ENCODE peak calls at places on chromosomes 1 and 21, in seven cellular contexts. T, J, Y, S, B, O and X are unnamed samples. For H3K4me1, the result is how much of the 10 kb centered on the place peaks cover.

GRCh38 chr1:89310505-89310904 is 37.8 kb upstream of the GBP5 start:
- DNase-seq in T (no peak), J (no peak), Y (no peak), S (peak), B (peak), O (no peak), X (no peak)

GRCh38 chr1:10692401-10693021 is 103.9 kb downstream of the CASZ1 start:
- DNase-seq in T (no peak), J (peak), Y (peak), S (no peak), B (peak), O (peak), X (no peak)

GRCh38 chr1:111032295-111032897 is 68.7 kb upstream of the LRIF1 start:
- DNase-seq in T (no peak), J (peak), Y (no peak), S (no peak), B (peak), O (no peak), X (peak)

GRCh38 chr1:186595969-186596368 is 84.3 kb downstream of the PTGS2 start:
- DNase-seq in T (no peak), J (no peak), Y (no peak), S (no peak), B (no peak), O (no peak), X (no peak)

GRCh38 chr1:2237773-2238172 is 9.7 kb downstream of the SKI start:
- DNase-seq in T (peak), J (peak), Y (no peak), S (no peak), B (no peak), O (no peak), X (peak)

GRCh38 chr21:32560896-32561295 is 24.4 kb downstream of the TCP10L start:
- DNase-seq in T (no peak), J (no peak), Y (no peak), S (no peak), B (no peak), O (no peak), X (no peak)

GRCh38 chr21:14880922-14881321 is 183.9 kb downstream of the NRIP1 start:
- DNase-seq in T (no peak), J (no peak), Y (no peak), S (peak), B (no peak), O (no peak), X (no peak)

GRCh38 chr1:12552951-12553921 is 64.8 kb downstream of the DHRS3 start:
- DNase-seq in T (no peak), J (no peak), Y (no peak), S (no peak), B (no peak), O (no peak), X (peak)

GRCh38 chr1:24323281-24323680 is 4.1 kb downstream of the GRHL3 start:
- DNase-seq in T (no peak), J (no peak), Y (no peak), S (no peak), B (no peak), O (no peak), X (no peak)

GRCh38 chr1:24932284-24932683 is 2.2 kb upstream of the RUNX3 start:
- DNase-seq in T (peak), J (peak), Y (peak), S (no peak), B (peak), O (peak), X (peak)

GRCh38 chr1:85748120-85748519 is 39.9 kb upstream of the ZNHIT6 start:
- DNase-seq in T (no peak), J (no peak), Y (no peak), S (no peak), B (no peak), O (no peak), X (no peak)

GRCh38 chr1:42334240-42335049 is 590 bp downstream of the FOXJ3 start:
- DNase-seq in T (peak), J (peak), Y (peak), S (peak), B (no peak), O (peak), X (peak)

GRCh38 chr1:99531578-99532570 is 114.0 kb upstream of the PALMD start:
- DNase-seq in T (no peak), J (no peak), Y (no peak), S (no peak), B (no peak), O (no peak), X (no peak)

GRCh38 chr1:179953974-179954493 is 576 bp upstream of the CEP350 start:
- DNase-seq in T (no peak), J (peak), Y (peak), S (no peak), B (no peak), O (no peak), X (no peak)

GRCh38 chr1:34529935-34530859 is 224.7 kb upstream of the GJB5 start:
- DNase-seq in T (no peak), J (no peak), Y (no peak), S (peak), B (no peak), O (no peak), X (no peak)

GRCh38 chr1:115277276-115277675 is 60.8 kb downstream of the NGF start:
- DNase-seq in T (no peak), J (peak), Y (no peak), S (peak), B (no peak), O (no peak), X (no peak)

GRCh38 chr1:110319332-110320167 is 19.6 kb upstream of the RBM15 start:
- DNase-seq in T (no peak), J (no peak), Y (no peak), S (no peak), B (no peak), O (no peak), X (no peak)

GRCh38 chr1:53602376-53602775 is 136.6 kb downstream of the GLIS1 start:
- DNase-seq in T (no peak), J (no peak), Y (no peak), S (no peak), B (no peak), O (no peak), X (peak)

GRCh38 chr1:177650947-177651346 is 318.9 kb downstream of the SEC16B start:
- DNase-seq in T (no peak), J (no peak), Y (no peak), S (no peak), B (no peak), O (peak), X (no peak)

GRCh38 chr1:189350983-189351616 is 1126.6 kb downstream of the BRINP3 start:
- DNase-seq in T (no peak), J (no peak), Y (no peak), S (no peak), B (no peak), O (no peak), X (no peak)

GRCh38 chr1:119718969-119719368 is 7.2 kb downstream of the PHGDH start:
- DNase-seq in T (no peak), J (no peak), Y (no peak), S (no peak), B (no peak), O (no peak), X (peak)

DNA sequence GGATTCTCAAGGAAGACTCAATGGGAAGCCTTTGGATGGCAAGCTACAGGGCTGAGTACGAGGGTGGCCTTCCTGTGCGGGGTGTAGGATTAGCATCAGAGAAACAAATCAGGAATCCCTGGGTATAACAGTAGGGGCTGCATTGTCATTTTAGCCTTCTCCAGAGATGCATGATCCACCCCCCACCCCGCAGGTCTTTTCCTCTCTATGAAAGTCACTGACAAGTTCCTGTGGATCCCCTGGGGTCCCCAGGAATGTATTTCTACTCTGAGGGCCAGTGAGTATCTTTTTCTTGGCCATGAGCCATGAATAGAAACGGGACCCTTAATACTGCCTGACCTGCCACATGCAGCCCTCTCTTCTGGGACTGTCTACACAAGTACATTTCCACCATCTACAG is 473.0 kb upstream of the VAMP3 start:
- DNase-seq in T (no peak), J (no peak), Y (no peak), S (no peak), B (no peak), O (no peak), X (peak)
- H3K27ac ChIP-seq in T (no peak), J (peak), Y (no peak), S (peak), B (no peak), O (peak), X (no peak)

GRCh38 chr1:56355422-56355821 is 223.9 kb downstream of the PLPP3 start:
- DNase-seq in T (no peak), J (no peak), Y (no peak), S (peak), B (no peak), O (no peak), X (no peak)

GRCh38 chr1:56357931-56358783 is 221.2 kb downstream of the PLPP3 start:
- DNase-seq in T (no peak), J (no peak), Y (no peak), S (no peak), B (no peak), O (no peak), X (no peak)

GRCh38 chr1:56355918-56356317 is 223.4 kb downstream of the PLPP3 start:
- DNase-seq in T (no peak), J (no peak), Y (no peak), S (peak), B (no peak), O (no peak), X (no peak)

GRCh38 chr1:56359036-56359435 is 220.3 kb downstream of the PLPP3 start:
- DNase-seq in T (no peak), J (no peak), Y (no peak), S (no peak), B (no peak), O (no peak), X (no peak)

GRCh38 chr1:56356376-56356775 is 223.0 kb downstream of the PLPP3 start:
- DNase-seq in T (no peak), J (no peak), Y (no peak), S (no peak), B (no peak), O (no peak), X (no peak)
- H3K4me1 ChIP-seq in T (half or more), J (under half), Y (under half), S (under half), B (under half), O (under half), X (under half)

GRCh38 chr1:81717230-81717629 is 83.5 kb upstream of the ADGRL2 start:
- DNase-seq in T (no peak), J (peak), Y (no peak), S (no peak), B (no peak), O (no peak), X (no peak)
- H3K27ac ChIP-seq in T (no peak), J (no peak), Y (no peak), S (no peak), B (no peak), O (no peak), X (no peak)

DNA sequence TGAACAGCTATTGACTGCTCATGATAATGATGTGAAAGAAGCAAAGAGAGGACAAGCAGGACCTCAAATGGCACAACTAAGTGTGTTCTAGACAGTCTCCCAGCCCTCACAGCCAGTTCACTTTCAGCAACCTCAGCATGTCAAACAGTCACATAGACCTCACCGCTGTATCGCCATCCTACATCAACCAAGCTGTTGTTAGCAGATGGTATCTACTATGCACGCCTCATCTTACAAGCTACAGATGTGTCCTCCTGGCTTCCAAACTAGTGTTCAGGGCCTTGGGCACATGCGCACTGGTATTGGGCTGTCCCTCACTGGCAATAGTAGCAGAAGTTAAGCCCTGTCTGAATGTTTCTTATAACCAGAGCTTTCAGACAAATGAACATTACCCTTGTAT is 28.4 kb downstream of the EVI5 start:
- DNase-seq in T (no peak), J (no peak), Y (no peak), S (no peak), B (no peak), O (no peak), X (no peak)
- H3K4me1 ChIP-seq in T (under half), J (under half), Y (under half), S (under half), B (under half), O (under half), X (under half)

GRCh38 chr21:44819283-44820243 is 1.7 kb upstream of the SUMO3 start:
- DNase-seq in T (no peak), J (no peak), Y (no peak), S (no peak), B (no peak), O (no peak), X (no peak)
- H3K27ac ChIP-seq in T (peak), J (no peak), Y (no peak), S (no peak), B (no peak), O (no peak), X (no peak)

GRCh38 chr1:9345922-9346321 is 53.2 kb downstream of the SPSB1 start:
- DNase-seq in T (no peak), J (no peak), Y (no peak), S (no peak), B (no peak), O (no peak), X (no peak)
- H3K4me1 ChIP-seq in T (under half), J (under half), Y (under half), S (under half), B (under half), O (under half), X (under half)

GRCh38 chr1:229599218-229599812 is 26.6 kb downstream of the TAF5L start:
- DNase-seq in T (peak), J (no peak), Y (no peak), S (no peak), B (no peak), O (no peak), X (no peak)

GRCh38 chr1:229597877-229598276 is 28.0 kb downstream of the TAF5L start:
- DNase-seq in T (no peak), J (no peak), Y (no peak), S (peak), B (no peak), O (no peak), X (no peak)

GRCh38 chr1:229600229-229600628 is 25.7 kb downstream of the TAF5L start:
- DNase-seq in T (no peak), J (no peak), Y (no peak), S (no peak), B (no peak), O (no peak), X (no peak)

GRCh38 chr1:229594227-229595008 is 31.5 kb downstream of the TAF5L start:
- DNase-seq in T (no peak), J (no peak), Y (no peak), S (no peak), B (no peak), O (no peak), X (no peak)

DNA sequence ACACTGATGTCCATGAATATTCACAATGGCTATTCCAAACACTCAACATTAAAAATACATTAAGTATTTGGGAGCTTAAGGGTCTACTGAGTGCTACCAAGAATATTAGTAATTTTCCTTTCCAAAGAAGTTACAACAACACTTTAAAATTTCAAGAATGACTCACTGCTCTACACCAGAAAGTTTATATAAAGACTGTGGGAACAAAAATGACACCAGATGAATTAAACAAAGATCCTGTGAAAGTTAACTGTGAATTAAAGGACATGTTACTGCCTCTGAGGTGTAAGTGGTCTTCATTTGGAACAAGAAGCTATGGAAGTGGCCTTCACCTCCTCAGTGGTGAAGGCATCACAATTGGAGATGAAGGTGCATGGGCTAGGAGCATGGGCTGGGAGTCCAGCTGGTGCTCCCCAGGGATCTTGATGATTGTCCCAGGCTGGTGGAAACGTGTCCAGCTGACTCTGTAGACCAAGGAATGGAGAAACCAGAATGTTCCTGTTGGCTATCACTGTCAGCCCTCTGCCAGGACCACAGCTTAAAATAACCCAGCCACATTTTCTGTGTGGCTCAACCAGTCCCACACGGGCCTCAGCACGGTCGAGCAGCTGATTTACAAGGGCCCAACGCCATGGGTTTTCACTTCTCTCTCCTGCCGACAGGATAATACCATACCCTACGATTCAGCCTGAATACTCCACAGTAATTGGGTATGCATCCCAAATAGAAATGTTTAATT is 28.8 kb downstream of the TAF5L start:
- DNase-seq in T (peak), J (no peak), Y (no peak), S (peak), B (no peak), O (no peak), X (no peak)
- H3K27ac ChIP-seq in T (peak), J (no peak), Y (no peak), S (peak), B (no peak), O (peak), X (no peak)